ENCODE peak calls at places on chromosome 22, in four cellular contexts. R, E, K and O are unnamed samples.

GRCh38 chr22:30008401-30008800 is 71.9 kb upstream of the HORMAD2 start:
- DNase-seq in R (no peak), E (no peak), K (no peak), O (no peak)

GRCh38 chr22:36931446-36931845 is 18.0 kb downstream of the CSF2RB start:
- DNase-seq in R (no peak), E (no peak), K (no peak), O (no peak)

GRCh38 chr22:25404556-25404922 is 159.9 kb upstream of the GRK3 start:
- DNase-seq in R (peak; percentile 77), E (no peak), K (peak; percentile 12), O (no peak)

GRCh38 chr22:18988958-18989357 is 52.9 kb upstream of the PRODH start:
- DNase-seq in R (no peak), E (no peak), K (no peak), O (no peak)

GRCh38 chr22:24706050-24706449 is 68.5 kb downstream of the PIWIL3 start:
- DNase-seq in R (no peak), E (no peak), K (no peak), O (no peak)

GRCh38 chr22:19050117-19050516 is 72.1 kb downstream of the DGCR2 start:
- DNase-seq in R (no peak), E (no peak), K (no peak), O (no peak)

GRCh38 chr22:20258584-20259335 is 9.4 kb downstream of the RTN4R start:
- DNase-seq in R (no peak), E (no peak), K (no peak), O (no peak)

GRCh38 chr22:26377170-26377825 is 51.8 kb upstream of the ASPHD2 start:
- DNase-seq in R (no peak), E (no peak), K (no peak), O (no peak)

GRCh38 chr22:25375683-25376082 is 156.2 kb downstream of the CRYBB2 start:
- DNase-seq in R (no peak), E (no peak), K (no peak), O (no peak)

GRCh38 chr22:33909075-33909458 is 11.2 kb downstream of the LARGE1 start:
- DNase-seq in R (no peak), E (no peak), K (no peak), O (no peak)

GRCh38 chr22:50678651-50679521 is 6.3 kb downstream of the SHANK3 start:
- DNase-seq in R (no peak), E (no peak), K (no peak), O (no peak)

GRCh38 chr22:27669798-27670599 is 131.6 kb downstream of the MN1 start:
- DNase-seq in R (no peak), E (peak; percentile 22), K (no peak), O (no peak)

GRCh38 chr22:24494535-24495364 is at the start of gene UPB1:
- DNase-seq in R (peak; percentile 77), E (no peak), K (no peak), O (no peak)

DNA sequence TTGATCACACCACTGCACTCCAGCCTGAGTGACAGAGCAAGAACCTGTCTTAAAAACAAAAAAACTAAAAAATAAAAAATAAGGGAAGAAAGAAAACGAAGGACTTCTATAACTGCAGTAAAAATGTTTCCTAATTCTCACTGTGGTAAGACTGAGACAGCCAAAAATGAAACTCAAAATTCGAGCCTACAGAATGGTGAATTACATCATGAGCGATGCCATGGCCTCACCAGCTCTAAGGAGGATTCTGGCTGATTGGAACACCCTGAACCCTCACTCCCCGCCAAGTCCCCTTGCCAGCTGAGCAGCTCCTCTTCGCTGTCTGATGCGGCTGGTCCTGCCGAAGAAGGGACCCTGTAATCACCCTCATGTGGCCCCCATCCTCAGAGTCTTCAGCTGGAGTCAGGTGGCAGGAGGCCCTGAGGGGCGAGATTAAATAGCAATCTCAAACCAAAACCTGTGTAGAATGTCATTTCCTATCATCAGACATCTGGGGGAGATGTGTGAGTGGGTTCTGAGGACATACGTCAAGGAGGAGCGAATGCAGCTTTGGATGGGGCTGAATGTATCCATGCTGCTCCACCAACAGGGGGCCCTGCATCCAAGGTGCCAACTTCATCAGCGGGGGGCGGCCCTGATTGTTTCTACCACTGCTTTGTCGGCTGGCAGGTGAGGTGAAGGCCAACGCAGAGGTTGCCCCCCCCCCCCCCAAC is 29.2 kb downstream of the PDGFB start:
- DNase-seq in R (peak; percentile 57), E (no peak), K (no peak), O (no peak)
- TF ChIP-seq CTCF in R (peak; percentile 21), E (peak; percentile 47), K (no peak), O (no peak)

GRCh38 chr22:44549021-44549420 is 51.0 kb upstream of the RTL6 start:
- DNase-seq in R (no peak), E (no peak), K (no peak), O (no peak)

GRCh38 chr22:44554411-44554810 is 56.4 kb upstream of the RTL6 start:
- DNase-seq in R (no peak), E (no peak), K (no peak), O (no peak)

GRCh38 chr22:44549701-44550100 is 51.7 kb upstream of the RTL6 start:
- DNase-seq in R (no peak), E (no peak), K (no peak), O (no peak)

GRCh38 chr22:44547371-44547770 is 49.3 kb upstream of the RTL6 start:
- DNase-seq in R (no peak), E (no peak), K (no peak), O (no peak)

DNA sequence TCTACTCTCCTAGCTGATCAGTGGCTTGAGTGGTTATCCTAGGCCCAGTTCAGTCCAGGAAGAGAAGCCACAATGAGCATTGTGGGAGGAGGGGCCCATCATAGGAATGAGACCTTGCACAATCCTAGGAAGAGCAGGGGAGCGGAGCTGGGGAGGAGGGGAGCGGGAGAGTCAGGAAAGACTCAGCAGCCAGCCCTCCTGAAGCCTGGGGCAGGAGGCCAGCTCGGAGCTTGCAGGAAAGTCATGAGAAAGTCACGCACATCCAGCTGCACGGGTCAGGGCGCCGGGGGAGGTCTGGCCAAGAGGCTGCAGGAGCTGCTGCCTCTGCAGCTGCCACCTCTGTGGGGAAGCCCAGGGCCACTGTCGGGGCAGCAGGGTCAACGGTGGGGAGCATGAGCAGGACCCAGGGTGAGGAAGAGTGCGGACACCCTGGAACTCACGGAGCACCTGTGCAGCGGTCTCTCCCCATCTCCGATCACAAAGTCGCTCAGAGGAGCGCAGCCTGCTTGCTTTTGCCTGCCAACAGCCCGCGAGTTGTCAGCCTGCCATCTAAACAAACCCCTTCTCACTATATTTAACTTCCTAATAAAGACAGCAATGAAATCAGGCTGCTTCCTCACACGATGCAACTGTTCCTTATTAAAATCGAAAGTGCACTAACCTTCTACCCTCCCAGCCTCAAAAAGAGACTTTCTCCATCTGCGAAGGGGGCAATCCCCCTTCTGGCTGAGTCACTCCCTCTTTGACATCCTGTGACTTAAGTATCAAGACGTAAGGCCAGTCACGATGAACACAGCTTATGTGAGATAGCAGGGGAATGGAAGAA is 52.8 kb upstream of the RTL6 start:
- DNase-seq in R (peak; percentile 91), E (peak; percentile 76), K (peak; percentile 49), O (no peak)
- H3K36me3 ChIP-seq in R (no peaks in the 10 kb centered on the region), E (no peaks in the 10 kb centered on the region), K (no peaks in the 10 kb centered on the region), O (no peaks in the 10 kb centered on the region)

GRCh38 chr22:28774378-28774777 is 1.9 kb downstream of the CCDC117 start:
- DNase-seq in R (peak; percentile 7), E (no peak), K (no peak), O (no peak)
- H3K9ac ChIP-seq in R (no peak overlapping the region), E (no peak overlapping the region), K (no peak overlapping the region), O (no peak overlapping the region)

GRCh38 chr22:41204992-41205900 is at the start of gene L3MBTL2:
- DNase-seq in R (peak; percentile 99), E (peak; percentile 95), K (peak; percentile 95), O (peak; percentile 65)
- TF ChIP-seq CTCF in R (no peak), E (no peak), K (no peak), O (no peak)

DNA sequence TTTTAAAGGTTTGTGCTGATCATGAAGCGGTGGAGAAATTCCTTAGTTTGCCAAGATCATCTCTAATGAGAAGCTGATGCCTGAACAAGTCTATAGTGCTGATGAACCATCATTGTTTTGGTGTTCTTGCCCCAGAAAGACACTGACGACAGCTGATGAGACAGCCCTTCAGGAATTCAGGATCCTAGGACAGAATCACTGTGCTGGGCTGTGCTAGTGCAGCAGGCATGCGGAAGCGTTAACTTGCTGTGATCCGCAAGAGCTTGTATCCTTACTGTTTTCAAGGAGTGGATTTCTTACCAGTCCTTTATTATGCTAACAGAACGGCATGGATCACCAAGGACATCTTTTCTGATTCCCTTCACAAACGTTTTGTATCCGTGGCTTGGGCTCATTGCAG is 104.1 kb downstream of the TBC1D22A start:
- DNase-seq in R (no peak), E (peak; percentile 56), K (peak; percentile 71), O (peak; percentile 57)
- H3K36me3 ChIP-seq in R (peaks cover 5% of the 10 kb centered on the region), E (no peaks in the 10 kb centered on the region), K (no peaks in the 10 kb centered on the region), O (no peaks in the 10 kb centered on the region)

GRCh38 chr22:41513391-41513790 is 30.9 kb downstream of the POLR3H start:
- DNase-seq in R (no peak), E (no peak), K (no peak), O (no peak)
- H3K9ac ChIP-seq in R (no peak overlapping the region), E (no peak overlapping the region), K (no peak overlapping the region), O (no peak overlapping the region)